ENCODE peak calls at places on chromosome 7, in six cellular contexts. H is right lobe of liver, Z is IMR-90, W is stomach, P is H9, K is GM13976. C is an unnamed sample.

GRCh38 chr7:131859162-131859821 is 302.9 kb upstream of the PODXL start:
- DNase-seq in H (peak), Z (peak), W (peak), P (peak), K (peak), C (peak)

GRCh38 chr7:7349156-7349555 is 166.8 kb downstream of the C1GALT1 start:
- DNase-seq in H (no peak), Z (no peak), W (no peak), P (no peak), K (no peak), C (no peak)

GRCh38 chr7:33730958-33731357 is 174.4 kb upstream of the BMPER start:
- DNase-seq in H (no peak), Z (no peak), W (no peak), P (no peak), K (no peak), C (no peak)

GRCh38 chr7:94149776-94150545 is 145.8 kb upstream of the BET1 start:
- DNase-seq in H (no peak), Z (peak), W (no peak), P (no peak), K (no peak), C (no peak)

GRCh38 chr7:123433665-123434064 is 100.7 kb downstream of the IQUB start:
- DNase-seq in H (no peak), Z (no peak), W (no peak), P (no peak), K (no peak), C (no peak)

GRCh38 chr7:108181073-108181985 is 51.2 kb upstream of the LAMB4 start:
- DNase-seq in H (no peak), Z (peak), W (no peak), P (peak), K (peak), C (no peak)

GRCh38 chr7:52735656-52736055 is 299.8 kb upstream of the POM121L12 start:
- DNase-seq in H (no peak), Z (no peak), W (no peak), P (no peak), K (no peak), C (no peak)

GRCh38 chr7:22586806-22587180 is 86.8 kb upstream of the STEAP1B start:
- DNase-seq in H (no peak), Z (peak), W (no peak), P (peak), K (no peak), C (no peak)

GRCh38 chr7:130758429-130759056 is 24.5 kb upstream of the KLF14 start:
- DNase-seq in H (no peak), Z (peak), W (no peak), P (no peak), K (peak), C (no peak)

GRCh38 chr7:1403844-1404404 is 55.3 kb downstream of the MICALL2 start:
- DNase-seq in H (no peak), Z (peak), W (no peak), P (no peak), K (no peak), C (no peak)

GRCh38 chr7:38060116-38060515 is 117.9 kb upstream of the STARD3NL start:
- DNase-seq in H (no peak), Z (no peak), W (no peak), P (no peak), K (no peak), C (no peak)

GRCh38 chr7:155258233-155258575 is 39.5 kb upstream of the INSIG1 start:
- DNase-seq in H (no peak), Z (peak), W (no peak), P (no peak), K (no peak), C (no peak)

GRCh38 chr7:92763636-92764423 is 72.5 kb downstream of the CDK6 start:
- DNase-seq in H (no peak), Z (peak), W (no peak), P (peak), K (no peak), C (no peak)

DNA sequence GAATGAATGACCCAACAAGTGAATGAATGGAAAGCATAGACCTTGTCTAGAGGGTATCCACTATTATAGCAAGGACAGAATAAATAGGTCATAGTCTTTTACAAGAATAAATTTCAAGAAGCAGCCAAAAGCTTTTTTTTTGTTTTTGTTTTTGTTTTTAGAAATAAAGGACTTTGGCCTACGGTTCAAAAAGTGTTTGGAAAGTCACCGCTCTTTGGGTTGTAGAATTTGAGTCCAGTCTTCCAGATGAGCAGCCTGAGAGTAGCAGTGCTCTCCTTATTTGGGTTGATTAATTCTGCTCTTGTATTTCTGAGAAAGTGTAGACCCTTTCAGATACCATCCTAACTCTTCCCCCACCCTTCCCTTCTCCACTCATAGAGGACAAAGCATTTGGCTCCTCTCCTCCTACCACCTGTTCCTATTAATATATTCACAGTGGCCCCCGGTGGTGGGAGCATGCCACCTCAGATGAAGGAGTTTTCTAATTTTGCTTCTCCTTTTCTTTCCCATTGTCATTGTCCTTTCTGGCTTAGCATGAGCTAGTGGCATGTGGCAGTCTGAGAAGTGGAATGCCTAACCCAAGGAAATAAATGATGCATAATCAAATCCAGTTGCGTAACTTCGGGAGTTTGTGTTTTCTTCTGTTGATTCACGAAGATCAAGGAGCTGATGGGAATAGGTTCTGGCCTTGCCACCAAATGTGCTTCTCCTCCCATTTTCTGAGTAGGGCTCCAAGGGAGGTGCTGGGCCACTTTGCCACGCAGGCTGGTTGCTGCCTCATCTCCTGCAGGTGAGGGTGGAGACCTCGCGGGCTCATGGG is 114.7 kb downstream of the CHN2 start:
- DNase-seq in H (no peak), Z (no peak), W (no peak), P (no peak), K (no peak), C (no peak)
- TF ChIP-seq CTCF in H (peak), Z (no peak), W (no peak), P (peak), K (no peak), C (no peak)

GRCh38 chr7:84248843-84249242 is 54.3 kb upstream of the SEMA3A start:
- DNase-seq in H (no peak), Z (no peak), W (no peak), P (no peak), K (no peak), C (no peak)

GRCh38 chr7:84249651-84250050 is 55.1 kb upstream of the SEMA3A start:
- DNase-seq in H (no peak), Z (no peak), W (no peak), P (no peak), K (no peak), C (no peak)

GRCh38 chr7:84245831-84246230 is 51.2 kb upstream of the SEMA3A start:
- DNase-seq in H (no peak), Z (no peak), W (peak), P (peak), K (no peak), C (no peak)

GRCh38 chr7:84248267-84248666 is 53.7 kb upstream of the SEMA3A start:
- DNase-seq in H (no peak), Z (peak), W (no peak), P (no peak), K (no peak), C (no peak)

GRCh38 chr7:84247591-84247990 is 53.0 kb upstream of the SEMA3A start:
- DNase-seq in H (no peak), Z (peak), W (no peak), P (no peak), K (no peak), C (no peak)
- TF ChIP-seq CTCF in H (no peak), Z (peak), W (no peak), P (no peak), K (no peak), C (no peak)

DNA sequence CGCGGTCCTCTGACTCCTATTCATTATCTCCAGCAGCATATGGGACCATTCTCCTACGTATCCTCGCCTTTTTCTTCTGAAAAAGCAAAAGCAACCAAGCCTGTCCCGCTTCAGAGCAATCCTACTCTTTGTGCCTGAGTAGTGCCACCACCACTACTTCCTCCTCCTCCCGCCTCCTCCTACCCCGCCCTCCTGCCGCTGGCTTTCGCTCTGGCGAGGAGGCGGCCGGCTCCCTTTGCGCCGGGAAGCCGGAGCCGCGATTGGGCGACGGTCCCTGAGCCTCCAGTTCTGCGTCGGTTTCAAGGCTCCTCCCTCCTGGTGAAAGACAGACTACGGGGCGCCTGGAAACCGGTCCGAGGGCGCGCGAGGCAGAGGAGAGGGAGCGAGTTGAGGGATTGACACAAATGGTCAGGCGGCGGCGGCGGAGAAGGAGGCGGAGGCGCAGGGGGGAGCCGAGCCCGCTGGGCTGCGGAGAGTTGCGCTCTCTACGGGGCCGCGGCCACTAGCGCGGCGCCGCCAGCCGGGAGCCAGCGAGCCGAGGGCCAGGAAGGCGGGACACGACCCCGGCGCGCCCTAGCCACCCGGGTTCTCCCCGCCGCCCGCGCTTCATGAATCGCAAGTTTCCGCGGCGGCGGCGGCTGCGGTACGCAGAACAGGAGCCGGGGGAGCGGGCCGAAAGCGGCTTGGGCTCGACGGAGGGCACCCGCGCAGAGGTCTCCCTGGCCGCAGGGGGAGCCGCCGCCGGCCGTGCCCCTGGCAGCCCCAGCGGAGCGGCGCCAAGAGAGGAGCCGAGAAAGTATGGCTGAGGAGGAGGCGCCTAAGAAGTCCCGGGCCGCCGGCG is at the start of gene FZD1:
- DNase-seq in H (peak), Z (peak), W (peak), P (peak), K (peak), C (peak)
- TF ChIP-seq CTCF in H (no peak), Z (no peak), W (no peak), P (peak), K (no peak), C (peak)

GRCh38 chr7:47596502-47597202 is 14.7 kb upstream of the TNS3 start:
- DNase-seq in H (peak), Z (no peak), W (peak), P (no peak), K (no peak), C (no peak)
- TF ChIP-seq CTCF in H (peak), Z (no peak), W (no peak), P (no peak), K (no peak), C (no peak)

GRCh38 chr7:41975854-41976253 is 261.2 kb downstream of the GLI3 start:
- DNase-seq in H (no peak), Z (no peak), W (no peak), P (no peak), K (no peak), C (no peak)

GRCh38 chr7:41973331-41973730 is 263.7 kb downstream of the GLI3 start:
- DNase-seq in H (no peak), Z (no peak), W (no peak), P (no peak), K (no peak), C (no peak)

GRCh38 chr7:41976411-41976810 is 260.6 kb downstream of the GLI3 start:
- DNase-seq in H (no peak), Z (no peak), W (no peak), P (no peak), K (no peak), C (no peak)

GRCh38 chr7:41972776-41973175 is 264.2 kb downstream of the GLI3 start:
- DNase-seq in H (no peak), Z (no peak), W (no peak), P (no peak), K (no peak), C (no peak)

GRCh38 chr7:41974835-41975234 is 262.2 kb downstream of the GLI3 start:
- DNase-seq in H (no peak), Z (no peak), W (no peak), P (no peak), K (no peak), C (no peak)
- TF ChIP-seq CTCF in H (no peak), Z (no peak), W (no peak), P (no peak), K (no peak), C (no peak)

DNA sequence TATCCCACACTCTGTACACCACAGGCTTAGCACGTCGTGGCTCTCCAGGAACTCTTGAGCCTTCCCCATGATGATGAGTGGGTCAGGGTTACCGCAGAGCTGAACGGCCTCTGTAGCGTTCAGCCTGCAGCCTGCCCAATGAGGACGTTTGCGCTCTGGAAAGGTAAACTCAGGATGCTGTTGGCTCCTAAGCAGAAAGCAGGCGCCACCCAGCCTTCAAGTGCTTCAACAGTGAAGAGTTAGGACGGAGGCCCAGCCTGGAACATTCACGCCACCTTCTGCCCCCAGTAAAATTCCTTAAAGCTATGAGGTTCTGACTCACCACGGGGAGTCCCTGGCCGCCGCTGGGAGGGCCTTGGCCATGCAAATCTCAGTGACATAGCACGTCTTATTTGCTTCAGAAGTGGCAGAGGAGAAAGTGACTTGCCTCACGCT is 161.5 kb upstream of the SH2B2 start:
- DNase-seq in H (no peak), Z (peak), W (no peak), P (peak), K (peak), C (no peak)
- TF ChIP-seq CTCF in H (no peak), Z (peak), W (no peak), P (peak), K (peak), C (no peak)

GRCh38 chr7:127251458-127252379 is 1.0 kb downstream of the GRM8 start:
- DNase-seq in H (peak), Z (no peak), W (no peak), P (peak), K (peak), C (no peak)

GRCh38 chr7:127252736-127253288 is at the start of gene GRM8:
- DNase-seq in H (peak), Z (peak), W (peak), P (peak), K (peak), C (peak)

GRCh38 chr7:127252380-127252718 is 392 bp downstream of the GRM8 start:
- DNase-seq in H (no peak), Z (no peak), W (no peak), P (no peak), K (no peak), C (no peak)

GRCh38 chr7:127251048-127251451 is 1.7 kb downstream of the GRM8 start:
- DNase-seq in H (no peak), Z (no peak), W (no peak), P (no peak), K (no peak), C (no peak)

DNA sequence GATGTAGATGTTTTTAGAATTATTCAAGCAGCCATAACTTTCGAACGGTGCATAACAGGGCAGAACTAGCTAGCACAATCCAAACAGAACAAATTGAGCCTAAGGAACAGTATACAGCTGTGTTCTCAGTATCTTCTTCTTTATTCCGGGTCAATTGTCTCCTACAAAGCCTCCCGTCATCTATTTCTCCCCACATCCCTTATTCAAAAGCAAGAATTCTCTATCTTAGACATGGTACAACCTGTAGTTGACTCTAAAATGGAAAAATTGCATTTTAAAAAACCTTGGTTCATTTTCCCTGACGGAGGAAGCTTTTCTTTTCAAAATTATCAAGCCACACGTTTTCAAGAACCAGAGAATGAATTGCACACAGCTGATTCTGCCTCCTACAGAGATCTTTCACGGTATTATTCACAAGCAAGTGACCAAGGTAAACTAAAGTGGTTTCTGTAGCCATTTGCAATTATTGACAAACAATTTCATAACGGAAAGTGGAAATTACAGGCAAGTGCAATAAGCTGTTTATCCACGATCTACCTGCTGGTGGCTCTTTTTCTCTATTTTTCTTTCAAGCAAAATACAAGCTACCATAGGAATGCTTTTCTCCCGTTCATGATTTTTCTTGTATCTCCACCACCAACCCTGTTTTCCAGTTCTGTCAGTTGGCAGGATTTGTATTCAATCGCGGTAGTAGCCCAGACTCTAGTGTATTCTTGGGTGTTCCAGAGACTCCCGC is 2.3 kb downstream of the GRM8 start:
- DNase-seq in H (no peak), Z (no peak), W (no peak), P (no peak), K (no peak), C (no peak)
- TF ChIP-seq CTCF in H (no peak), Z (no peak), W (no peak), P (no peak), K (no peak), C (no peak)

GRCh38 chr7:18570890-18571478 is 75.4 kb downstream of the HDAC9 start:
- DNase-seq in H (no peak), Z (peak), W (no peak), P (no peak), K (no peak), C (no peak)
- TF ChIP-seq CTCF in H (peak), Z (peak), W (no peak), P (peak), K (peak), C (peak)

GRCh38 chr7:142788303-142789286 is 17.8 kb downstream of the PRSS2 start:
- DNase-seq in H (no peak), Z (no peak), W (no peak), P (no peak), K (no peak), C (no peak)
- TF ChIP-seq CTCF in H (no peak), Z (no peak), W (no peak), P (no peak), K (no peak), C (no peak)

DNA sequence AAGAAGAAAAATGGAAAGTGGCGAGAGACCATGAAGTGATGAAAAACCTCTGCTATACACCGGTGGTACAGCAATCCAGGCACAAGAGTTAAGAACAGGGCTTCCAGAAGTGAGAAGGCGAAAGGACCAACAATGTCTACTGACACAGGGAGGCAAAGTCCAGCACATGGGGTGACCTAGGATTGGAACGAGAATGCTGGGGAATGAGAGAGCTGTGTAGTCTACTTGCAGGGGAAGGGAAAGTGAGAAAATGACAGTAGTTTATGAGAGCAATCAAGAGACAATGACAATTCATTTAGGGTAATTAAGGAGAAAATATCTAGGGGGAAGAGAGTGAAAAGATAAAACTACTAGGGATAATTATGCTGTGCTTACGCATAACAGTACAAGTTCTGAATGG is 169.2 kb downstream of the SLC25A13 start:
- DNase-seq in H (no peak), Z (no peak), W (no peak), P (no peak), K (no peak), C (no peak)
- TF ChIP-seq CTCF in H (no peak), Z (no peak), W (no peak), P (no peak), K (no peak), C (no peak)

C was measured in progenitor cell of endocrine pancreas.